ENCODE peak calls at places on chromosomes 4 and X, in four cellular contexts. E is lower lobe of right lung, T is endothelial cell of umbilical vein, Z is GM13977. I is an unnamed sample.

GRCh38 chr4:60884545-60884944 is 315.6 kb upstream of the ADGRL3 start:
- DNase-seq in E (no peak), T (no peak), Z (no peak), I (no peak)

GRCh38 chr4:143514432-143514831 is 930 bp downstream of the SMARCA5 start:
- DNase-seq in E (peak; percentile 57), T (peak; percentile 74), Z (peak; percentile 14), I (peak; percentile 49)

GRCh38 chr4:71026086-71026485 is 32.6 kb downstream of the DCK start:
- DNase-seq in E (no peak), T (peak; percentile 82), Z (no peak), I (no peak)

GRCh38 chrX:38948046-38948445 is 146.8 kb downstream of the MID1IP1 start:
- DNase-seq in E (no peak), T (no peak), Z (no peak), I (no peak)

GRCh38 chrX:94813541-94813940 is 1139.5 kb downstream of the FAM133A start:
- DNase-seq in E (no peak), T (no peak), Z (no peak), I (no peak)

GRCh38 chr4:157776930-157777329 is 395.9 kb downstream of the GASK1B start:
- DNase-seq in E (no peak), T (no peak), Z (no peak), I (no peak)

GRCh38 chr4:106473515-106473914 is 104.9 kb upstream of the GIMD1 start:
- DNase-seq in E (no peak), T (no peak), Z (no peak), I (no peak)

GRCh38 chr4:3346146-3346545 is 53.3 kb downstream of the RGS12 start:
- DNase-seq in E (no peak), T (peak; percentile 75), Z (peak; percentile 85), I (peak; percentile 41)

DNA sequence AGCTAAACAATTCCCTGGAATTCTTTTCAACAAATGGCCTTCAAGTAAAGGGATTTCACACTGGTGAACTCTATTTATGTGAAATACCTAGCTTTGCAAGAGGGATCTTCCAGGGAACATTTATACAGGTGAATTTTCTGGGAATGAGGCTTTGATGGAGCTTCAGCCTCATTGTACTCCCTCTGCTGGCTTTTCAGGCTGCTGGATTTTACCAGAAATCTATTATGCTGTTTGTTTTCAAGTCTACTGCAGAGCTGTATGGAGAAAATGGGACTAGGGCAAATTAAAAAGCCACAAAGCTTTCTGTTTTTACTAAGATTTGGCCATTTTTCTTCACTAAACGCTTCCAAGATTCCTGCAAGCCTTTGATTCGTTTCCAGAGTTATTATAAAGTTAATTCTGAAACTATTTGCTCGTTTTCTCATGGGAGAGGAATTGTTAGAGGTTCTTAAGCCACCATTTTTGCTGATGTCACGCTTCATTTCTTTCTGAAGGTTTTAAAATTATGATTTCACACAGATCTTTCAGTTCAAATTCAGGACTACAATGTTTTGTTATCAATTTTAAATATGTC is 31.6 kb downstream of the KDM6A start:
- DNase-seq in E (no peak), T (no peak), Z (no peak), I (no peak)
- TF ChIP-seq CTCF in E (no peak), T (no peak), Z (no peak), I (no peak)

DNA sequence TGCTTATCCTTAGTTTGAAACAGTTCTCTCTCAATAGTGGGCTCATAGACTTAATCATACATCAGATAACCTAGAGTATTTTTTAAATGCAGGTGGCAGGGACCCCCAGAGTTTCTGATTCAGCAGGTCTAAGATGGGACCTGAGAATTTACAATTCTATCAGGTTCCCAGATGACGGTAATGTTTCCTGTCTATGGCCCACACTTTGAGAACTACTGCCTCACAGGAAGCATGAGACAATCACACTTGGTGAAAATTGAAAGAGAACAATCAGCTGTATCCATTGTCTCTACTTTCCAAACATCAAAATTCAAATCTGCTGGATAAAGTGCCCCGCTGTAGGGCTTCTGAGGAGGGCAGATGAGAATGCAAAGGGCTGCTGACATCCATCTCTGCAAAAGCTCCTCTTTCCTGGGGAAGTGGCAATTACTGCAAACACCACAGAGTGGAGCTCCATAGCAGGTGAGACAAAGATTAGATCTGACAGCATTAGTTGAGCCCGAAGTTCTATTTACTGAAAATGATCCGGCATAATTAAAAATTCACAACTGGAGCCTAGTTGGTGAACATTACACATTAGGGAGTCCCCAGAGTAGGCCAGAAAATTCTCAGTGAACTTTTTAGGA is 187.8 kb upstream of the MBNL3 start:
- DNase-seq in E (no peak), T (no peak), Z (no peak), I (no peak)
- TF ChIP-seq CTCF in E (no peak), T (no peak), Z (no peak), I (peak; percentile 35)

GRCh38 chr4:85812776-85813175 is 337.8 kb downstream of the ARHGAP24 start:
- DNase-seq in E (no peak), T (peak; percentile 70), Z (no peak), I (no peak)
- TF ChIP-seq CTCF in E (no peak), T (no peak), Z (no peak), I (no peak)

DNA sequence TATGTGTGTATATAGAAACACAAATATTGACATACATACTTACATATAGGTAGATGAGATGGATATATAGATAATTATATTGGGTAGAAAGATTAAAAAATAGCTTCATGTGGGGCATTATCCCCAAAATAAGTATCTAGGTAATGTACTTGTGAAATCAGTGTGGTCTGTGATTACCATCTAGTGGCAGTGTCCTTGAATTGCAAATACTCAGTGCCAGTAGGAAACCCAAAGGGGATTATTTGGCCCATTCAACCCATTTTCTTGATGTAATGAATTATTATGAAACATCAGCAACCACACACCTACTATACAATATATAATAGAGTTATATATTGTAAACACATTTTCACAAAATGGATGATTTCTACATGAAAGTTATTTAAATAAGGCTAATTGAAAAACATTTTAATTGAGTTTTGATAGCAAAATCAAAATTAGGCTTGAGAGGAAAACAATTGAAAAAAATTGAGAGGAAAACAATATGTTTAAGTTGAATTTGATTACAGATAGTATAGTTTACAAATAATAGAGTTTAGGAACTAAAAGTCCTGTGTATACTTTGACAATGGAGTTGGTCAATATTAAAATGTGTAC is 389.4 kb downstream of the GALNTL6 start:
- DNase-seq in E (no peak), T (peak; percentile 17), Z (peak; percentile 33), I (no peak)
- TF ChIP-seq CTCF in E (peak; percentile 31), T (peak; percentile 19), Z (peak; percentile 57), I (peak; percentile 90)

DNA sequence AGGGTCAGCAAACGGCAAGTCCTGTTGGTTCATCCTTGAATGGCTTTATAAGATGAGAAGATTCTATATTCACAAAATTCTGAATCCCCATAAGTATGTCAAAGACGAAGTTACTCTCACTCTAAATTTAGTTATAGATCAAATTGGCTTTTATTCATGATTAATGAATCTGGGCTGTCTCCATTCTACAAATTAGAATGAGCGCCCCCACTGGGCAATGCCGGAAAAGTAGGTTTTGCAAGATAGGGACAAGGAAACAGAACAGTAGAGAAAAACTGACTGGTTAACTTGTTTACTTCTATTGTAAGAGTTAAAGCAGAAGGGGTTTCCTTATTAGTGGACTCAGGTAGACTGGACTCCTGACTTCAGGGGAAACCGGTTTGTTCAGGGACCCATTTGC is 100.3 kb downstream of the F11 start:
- DNase-seq in E (no peak), T (no peak), Z (no peak), I (no peak)
- TF ChIP-seq CTCF in E (no peak), T (no peak), Z (no peak), I (no peak)

DNA sequence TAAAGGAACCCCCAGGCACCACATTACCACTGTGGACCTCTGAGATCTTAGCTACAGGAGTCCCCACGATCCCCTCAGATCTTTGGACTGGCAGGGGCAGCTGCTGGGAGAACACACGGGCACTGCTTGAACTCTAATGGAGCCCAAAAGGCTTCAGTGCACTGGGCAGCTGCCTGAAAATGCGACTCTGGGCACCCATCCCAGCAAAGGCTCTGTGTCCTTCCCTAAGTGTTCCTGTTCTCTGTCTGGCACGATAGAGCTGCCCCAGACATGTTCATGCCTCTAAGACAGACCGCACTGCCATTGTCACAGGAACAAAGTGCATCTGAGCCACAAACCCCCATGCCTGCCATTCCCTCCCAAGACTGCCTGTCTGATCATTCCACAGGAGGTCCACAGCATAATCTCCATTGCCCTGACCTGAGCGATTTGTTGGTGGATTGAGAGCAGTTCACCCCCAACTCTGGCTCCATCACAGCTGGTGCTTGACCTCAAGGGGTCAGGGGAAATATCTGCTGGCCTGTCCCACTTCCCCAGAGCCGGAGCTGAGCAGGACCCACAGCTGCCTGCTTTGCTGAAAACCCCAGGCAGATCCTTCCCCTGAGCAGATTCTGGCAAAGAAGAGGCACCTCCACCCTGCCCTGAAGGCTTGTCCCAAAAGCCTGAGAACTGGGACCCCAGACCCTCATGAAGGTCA is 436.0 kb upstream of the INTU start:
- DNase-seq in E (no peak), T (no peak), Z (no peak), I (no peak)
- TF ChIP-seq CTCF in E (no peak), T (no peak), Z (no peak), I (no peak)

GRCh38 chrX:85109235-85109634 is 105.6 kb downstream of the APOOL start:
- DNase-seq in E (no peak), T (no peak), Z (peak; percentile 17), I (no peak)
- TF ChIP-seq CTCF in E (no peak), T (peak; percentile 31), Z (peak; percentile 63), I (peak; percentile 49)

DNA sequence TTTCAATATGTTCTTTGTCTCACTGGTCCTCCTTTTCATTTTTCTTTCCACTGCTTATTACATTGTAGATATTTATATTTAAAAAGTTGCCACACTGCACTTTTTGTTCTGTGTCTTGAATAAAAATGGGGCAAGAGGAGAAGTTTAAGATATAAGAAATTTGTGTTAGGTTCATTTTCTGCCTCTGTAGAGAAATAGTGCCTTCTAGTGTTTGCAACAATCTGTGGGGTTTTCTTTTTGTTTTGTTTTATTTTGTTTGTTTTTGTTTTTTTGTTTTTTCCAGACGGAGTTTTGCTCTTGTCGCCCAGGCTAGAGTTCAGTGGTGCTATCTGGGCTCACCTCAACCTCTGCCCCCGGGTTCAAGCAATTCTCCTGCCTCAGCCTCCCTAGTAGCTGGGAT is 20.1 kb upstream of the SMIM14 start:
- DNase-seq in E (no peak), T (no peak), Z (no peak), I (no peak)
- TF ChIP-seq CTCF in E (no peak), T (peak; percentile 3), Z (peak; percentile 18), I (no peak)